ENCODE peak calls at places on chromosomes 5 and 9, in four cellular contexts. Y is nephron progenitor cell, Q is breast epithelium, P is fibroblast of lung. S is an unnamed sample.

GRCh38 chr5:73968729-73969128 is 342.7 kb downstream of the ARHGEF28 start:
- DNase-seq in P (peak; percentile 85), Y (no peak), Q (peak; percentile 80), S (no peak)

GRCh38 chr5:174093132-174093531 is 47.6 kb downstream of the NSG2 start:
- DNase-seq in P (no peak), Q (no peak), Y (no peak), S (no peak)

GRCh38 chr9:35519697-35520403 is 29.9 kb downstream of the RUSC2 start:
- DNase-seq in Q (no peak), P (peak; percentile 62), Y (no peak), S (no peak)

GRCh38 chr9:113523421-113524141 is 60.1 kb downstream of the RGS3 start:
- DNase-seq in P (peak; percentile 12), Q (no peak), Y (no peak), S (no peak)

GRCh38 chr9:122364117-122364782 is 6.6 kb upstream of the PTGS1 start:
- DNase-seq in Y (no peak), P (no peak), Q (no peak), S (no peak)

GRCh38 chr9:127129073-127129717 is 6.8 kb upstream of the ANGPTL2 start:
- DNase-seq in Q (no peak), P (no peak), Y (no peak), S (no peak)

GRCh38 chr5:5373351-5374033 is 49.0 kb upstream of the ICE1 start:
- DNase-seq in Y (no peak), P (peak; percentile 77), Q (no peak), S (no peak)

GRCh38 chr5:68379275-68380026 is 163.9 kb downstream of the PIK3R1 start:
- DNase-seq in P (peak; percentile 7), Y (no peak), Q (no peak), S (no peak)

GRCh38 chr5:44809215-44809955 is 638 bp downstream of the MRPS30 start:
- DNase-seq in Y (peak; percentile 51), P (peak; percentile 73), Q (peak; percentile 20), S (peak; percentile 30)

GRCh38 chr5:16889203-16889971 is 46.7 kb downstream of the MYO10 start:
- DNase-seq in Y (no peak), Q (no peak), P (peak; percentile 77), S (no peak)

GRCh38 chr9:116574027-116574679 is 113.0 kb upstream of the TRIM32 start:
- DNase-seq in P (no peak), Q (no peak), Y (no peak), S (no peak)

GRCh38 chr9:134455951-134456739 is 129.9 kb downstream of the RXRA start:
- DNase-seq in P (peak; percentile 99), Q (peak; percentile 84), Y (no peak), S (no peak)

GRCh38 chr9:98217255-98217654 is 24.8 kb upstream of the CORO2A start:
- DNase-seq in Q (no peak), Y (no peak), P (no peak), S (no peak)

GRCh38 chr5:217860-218456 is at the start of the genes CCDC127 and SDHA:
- DNase-seq in Q (peak; percentile 91), Y (peak; percentile 100), P (peak; percentile 78), S (peak; percentile 99)
- TF ChIP-seq CTCF in Q (no peak), Y (peak; percentile 22), P (peak; percentile 26), S (peak; percentile 52)

GRCh38 chr5:58477760-58478159 is 13.5 kb upstream of the GAPT start:
- DNase-seq in P (no peak), Y (no peak), Q (no peak), S (no peak)
- TF ChIP-seq CTCF in P (peak; percentile 19), Y (no peak), Q (no peak), S (peak; percentile 50)

DNA sequence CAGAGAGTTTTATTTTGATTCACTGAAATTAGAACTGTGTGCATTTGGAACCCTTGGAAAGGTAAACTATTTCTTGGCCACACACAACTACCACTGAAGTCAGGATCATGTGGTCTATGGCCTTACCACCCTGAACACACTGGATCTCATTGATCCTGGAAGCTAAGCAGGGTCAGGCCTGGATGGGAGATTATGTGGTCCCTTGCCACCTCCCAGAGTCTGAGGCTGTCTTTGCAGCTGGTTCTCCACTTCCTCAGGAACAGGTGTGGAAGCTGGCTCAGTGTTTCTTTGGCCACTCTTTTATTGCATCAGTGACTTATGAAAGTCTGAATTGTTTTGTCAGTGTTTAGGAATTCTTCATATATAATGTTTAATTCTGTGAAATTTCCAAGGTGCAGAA is 89.2 kb downstream of the TEK start:
- DNase-seq in P (no peak), Q (no peak), Y (no peak), S (no peak)
- TF ChIP-seq CTCF in P (peak; percentile 33), Q (no peak), Y (no peak), S (no peak)

GRCh38 chr9:107274096-107274495 is 9.0 kb upstream of the RAD23B start:
- DNase-seq in P (no peak), Q (no peak), Y (no peak), S (no peak)
- TF ChIP-seq CTCF in P (no peak), Q (no peak), Y (no peak), S (no peak)

GRCh38 chr5:98416541-98416940 is 356.9 kb upstream of the RGMB start:
- DNase-seq in Q (no peak), Y (no peak), P (peak; percentile 83), S (no peak)
- TF ChIP-seq CTCF in Q (no peak), Y (no peak), P (no peak), S (no peak)

S was measured in progenitor cell of endocrine pancreas.